ENCODE peak calls at places on chromosomes 12 and 14, in nine cellular contexts. R is GM23338, W is upper lobe of left lung, G is SK-N-SH, O is stomach, Y is H1, S is esophagus muscularis mucosa, U is spleen, H is prostate gland. D is an unnamed sample.
A peak's percentile ranks its signal among the peaks of the same experiment; 100 is the strongest.

GRCh38 chr14:20886091-20886490 is 5.1 kb upstream of the RNASE3 start:
- DNase-seq in R (no peak), W (no peak), G (no peak), O (no peak), Y (no peak), S (no peak), U (no peak), H (no peak), D (peak; percentile 2)

GRCh38 chr12:11793896-11794295 is 144.4 kb downstream of the ETV6 start:
- DNase-seq in R (no peak), W (no peak), G (no peak), O (no peak), Y (no peak), S (no peak), U (no peak), H (no peak), D (no peak)

GRCh38 chr12:131598717-131599116 is 112.2 kb upstream of the SFSWAP start:
- DNase-seq in R (peak; percentile 40), W (no peak), G (no peak), O (no peak), Y (no peak), S (no peak), U (no peak), H (no peak), D (no peak)

GRCh38 chr12:65248656-65249633 is 29.5 kb upstream of the MSRB3 start:
- DNase-seq in R (no peak), W (no peak), G (no peak), O (no peak), Y (no peak), S (no peak), U (no peak), H (no peak), D (no peak)

GRCh38 chr12:91704446-91704845 is 441.2 kb downstream of the BTG1 start:
- DNase-seq in R (no peak), W (no peak), G (no peak), O (no peak), Y (no peak), S (no peak), U (no peak), H (no peak), D (no peak)

GRCh38 chr14:103402700-103403099 is 17.5 kb downstream of the MARK3 start:
- DNase-seq in R (peak; percentile 59), W (no peak), G (no peak), O (no peak), Y (no peak), S (no peak), U (no peak), H (no peak), D (no peak)

GRCh38 chr14:68733086-68733621 is 59.7 kb downstream of the ZFP36L1 start:
- DNase-seq in R (no peak), W (peak; percentile 74), G (no peak), O (no peak), Y (no peak), S (no peak), U (no peak), H (no peak), D (peak; percentile 80)

GRCh38 chr12:10965511-10965910 is 21.2 kb downstream of the TAS2R50 start:
- DNase-seq in R (no peak), W (no peak), G (no peak), O (no peak), Y (no peak), S (no peak), U (no peak), H (no peak), D (no peak)

GRCh38 chr14:54420478-54421116 is 20.6 kb downstream of the CNIH1 start:
- DNase-seq in R (peak; percentile 81), W (no peak), G (peak; percentile 41), O (no peak), Y (peak; percentile 59), S (no peak), U (no peak), H (no peak), D (peak; percentile 24)

GRCh38 chr12:12513416-12514006 is 49.2 kb downstream of the DUSP16 start:
- DNase-seq in R (no peak), W (no peak), G (peak; percentile 41), O (no peak), Y (no peak), S (no peak), U (no peak), H (no peak), D (no peak)

DNA sequence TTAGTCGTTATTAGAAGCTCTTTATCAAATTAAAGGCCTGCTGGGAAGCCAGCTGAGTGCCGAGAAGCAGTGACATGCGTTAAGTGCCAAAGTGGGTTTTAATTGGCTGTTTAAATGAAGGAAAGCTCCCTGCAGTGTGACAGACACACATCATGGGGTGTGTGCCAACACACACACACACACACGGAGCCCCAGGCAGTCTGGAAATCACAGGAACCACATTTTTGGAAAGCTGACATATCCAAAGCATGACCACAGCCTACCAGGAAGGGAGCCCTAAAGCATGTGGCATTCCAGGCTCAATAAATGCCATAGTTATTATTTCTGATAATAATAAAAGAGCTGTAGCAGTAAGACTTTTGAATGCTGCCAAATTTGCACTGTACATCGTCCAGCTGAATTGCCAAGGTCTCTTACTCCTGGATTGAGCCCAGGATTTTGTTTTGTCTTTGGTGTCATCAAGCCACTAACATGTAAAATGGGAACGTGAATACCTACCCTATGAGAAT is 135.2 kb downstream of the TMEM30B start:
- DNase-seq in R (no peak), W (no peak), G (peak; percentile 46), O (no peak), Y (no peak), S (no peak), U (no peak), H (peak; percentile 63), D (no peak)
- TF ChIP-seq POLR2AphosphoS5 in R (no peak), W (no peak), G (peak; percentile 15), O (no peak), Y (no peak), S (no peak), U (no peak), H (no peak), D (no peak)

GRCh38 chr14:72743626-72744025 is 150.3 kb downstream of the DPF3 start:
- DNase-seq in R (no peak), W (no peak), G (no peak), O (peak; percentile 13), Y (peak; percentile 27), S (peak; percentile 72), U (no peak), H (no peak), D (no peak)

GRCh38 chr14:72741836-72742681 is 151.8 kb downstream of the DPF3 start:
- DNase-seq in R (peak; percentile 21), W (no peak), G (peak; percentile 86), O (peak; percentile 13), Y (peak; percentile 43), S (peak; percentile 62), U (no peak), H (no peak), D (no peak)

GRCh38 chr14:72740966-72741835 is 152.7 kb downstream of the DPF3 start:
- DNase-seq in R (no peak), W (no peak), G (no peak), O (peak; percentile 14), Y (peak; percentile 11), S (peak; percentile 90), U (no peak), H (no peak), D (no peak)

GRCh38 chr14:72744416-72745120 is 149.3 kb downstream of the DPF3 start:
- DNase-seq in R (no peak), W (no peak), G (no peak), O (peak; percentile 9), Y (peak; percentile 22), S (peak; percentile 85), U (no peak), H (no peak), D (no peak)

GRCh38 chr14:72742682-72743195 is 151.2 kb downstream of the DPF3 start:
- DNase-seq in R (no peak), W (no peak), G (no peak), O (peak; percentile 23), Y (peak; percentile 43), S (peak; percentile 64), U (no peak), H (no peak), D (no peak)
- TF ChIP-seq POLR2AphosphoS5 in R (no peak), W (no peak), G (no peak), O (no peak), Y (no peak), S (no peak), U (no peak), H (no peak), D (no peak)

GRCh38 chr12:1007994-1008393 is 17.0 kb downstream of the ERC1 start:
- DNase-seq in R (no peak), W (no peak), G (no peak), O (no peak), Y (no peak), S (no peak), U (no peak), H (no peak), D (no peak)
- TF ChIP-seq POLR2AphosphoS5 in R (no peak), W (no peak), G (no peak), O (no peak), Y (no peak), S (no peak), U (no peak), H (no peak), D (no peak)

GRCh38 chr14:96816281-96816680 is 19.1 kb downstream of the VRK1 start:
- DNase-seq in R (no peak), W (no peak), G (no peak), O (no peak), Y (no peak), S (no peak), U (no peak), H (no peak), D (peak; percentile 74)
- TF ChIP-seq POLR2AphosphoS5 in R (no peak), W (no peak), G (no peak), O (no peak), Y (no peak), S (no peak), U (no peak), H (no peak), D (no peak)

D was measured in HL-60.